ENCODE peak calls at places on chromosomes 1 and 21, in seven cellular contexts. K is NB4, H is colonic mucosa, D is lower leg skin, V is upper lobe of right lung, R is omental fat pad, A is astrocyte. O is an unnamed sample.
A peak's percentile ranks its signal among the peaks of the same experiment; 100 is the strongest.

GRCh38 chr1:99180915-99181314 is 83.4 kb upstream of the PLPPR4 start:
- DNase-seq in K (no peak), H (no peak), D (no peak), V (no peak), R (no peak), A (no peak), O (no peak)

GRCh38 chr1:31830065-31830464 is 14.2 kb upstream of the SPOCD1 start:
- DNase-seq in K (no peak), H (no peak), D (no peak), V (no peak), R (no peak), A (no peak), O (no peak)

GRCh38 chr1:233368106-233368783 is 40.7 kb downstream of the MAP3K21 start:
- DNase-seq in K (no peak), H (no peak), D (no peak), V (no peak), R (no peak), A (peak; percentile 39), O (no peak)

GRCh38 chr21:39489380-39489924 is 37.7 kb downstream of the SH3BGR start:
- DNase-seq in K (peak; percentile 7), H (no peak), D (no peak), V (no peak), R (no peak), A (no peak), O (no peak)

GRCh38 chr1:21574464-21575151 is 65.4 kb downstream of the ALPL start:
- DNase-seq in K (no peak), H (no peak), D (no peak), V (no peak), R (no peak), A (no peak), O (peak; percentile 54)

GRCh38 chr21:37670883-37671282 is 245.4 kb downstream of the KCNJ6 start:
- DNase-seq in K (no peak), H (no peak), D (no peak), V (no peak), R (no peak), A (peak; percentile 41), O (no peak)

GRCh38 chr21:42102516-42102915 is 31.4 kb downstream of the UMODL1 start:
- DNase-seq in K (no peak), H (no peak), D (no peak), V (no peak), R (no peak), A (no peak), O (no peak)

GRCh38 chr1:27979151-27979858 is 19.5 kb downstream of the XKR8 start:
- DNase-seq in K (peak; percentile 75), H (no peak), D (no peak), V (no peak), R (no peak), A (peak; percentile 53), O (no peak)

GRCh38 chr1:232059726-232060360 is 433.3 kb downstream of the DISC1 start:
- DNase-seq in K (no peak), H (no peak), D (no peak), V (no peak), R (no peak), A (no peak), O (no peak)

GRCh38 chr1:207990455-207990854 is 79.5 kb upstream of the CD34 start:
- DNase-seq in K (no peak), H (peak; percentile 3), D (no peak), V (no peak), R (no peak), A (no peak), O (no peak)

GRCh38 chr1:12454406-12455391 is 163.3 kb downstream of the DHRS3 start:
- DNase-seq in K (no peak), H (no peak), D (peak; percentile 81), V (no peak), R (no peak), A (peak; percentile 94), O (no peak)

GRCh38 chr1:245085508-245086095 is 69.2 kb upstream of the KIF26B start:
- DNase-seq in K (no peak), H (no peak), D (no peak), V (no peak), R (no peak), A (peak; percentile 98), O (no peak)

GRCh38 chr21:37767984-37768383 is 148.3 kb downstream of the KCNJ6 start:
- DNase-seq in K (no peak), H (no peak), D (no peak), V (no peak), R (no peak), A (peak; percentile 12), O (no peak)

GRCh38 chr1:17587693-17588047 is 48.2 kb downstream of the ARHGEF10L start:
- DNase-seq in K (no peak), H (no peak), D (no peak), V (no peak), R (no peak), A (peak; percentile 69), O (no peak)

GRCh38 chr21:36639769-36640168 is 59.1 kb upstream of the SIM2 start:
- DNase-seq in K (no peak), H (no peak), D (no peak), V (no peak), R (no peak), A (no peak), O (no peak)

GRCh38 chr21:36642777-36643176 is 56.1 kb upstream of the SIM2 start:
- DNase-seq in K (no peak), H (no peak), D (no peak), V (no peak), R (no peak), A (no peak), O (no peak)

GRCh38 chr21:36641346-36641745 is 57.6 kb upstream of the SIM2 start:
- DNase-seq in K (no peak), H (no peak), D (no peak), V (no peak), R (no peak), A (no peak), O (no peak)

GRCh38 chr21:36641886-36642285 is 57.0 kb upstream of the SIM2 start:
- DNase-seq in K (no peak), H (no peak), D (no peak), V (no peak), R (no peak), A (no peak), O (no peak)

DNA sequence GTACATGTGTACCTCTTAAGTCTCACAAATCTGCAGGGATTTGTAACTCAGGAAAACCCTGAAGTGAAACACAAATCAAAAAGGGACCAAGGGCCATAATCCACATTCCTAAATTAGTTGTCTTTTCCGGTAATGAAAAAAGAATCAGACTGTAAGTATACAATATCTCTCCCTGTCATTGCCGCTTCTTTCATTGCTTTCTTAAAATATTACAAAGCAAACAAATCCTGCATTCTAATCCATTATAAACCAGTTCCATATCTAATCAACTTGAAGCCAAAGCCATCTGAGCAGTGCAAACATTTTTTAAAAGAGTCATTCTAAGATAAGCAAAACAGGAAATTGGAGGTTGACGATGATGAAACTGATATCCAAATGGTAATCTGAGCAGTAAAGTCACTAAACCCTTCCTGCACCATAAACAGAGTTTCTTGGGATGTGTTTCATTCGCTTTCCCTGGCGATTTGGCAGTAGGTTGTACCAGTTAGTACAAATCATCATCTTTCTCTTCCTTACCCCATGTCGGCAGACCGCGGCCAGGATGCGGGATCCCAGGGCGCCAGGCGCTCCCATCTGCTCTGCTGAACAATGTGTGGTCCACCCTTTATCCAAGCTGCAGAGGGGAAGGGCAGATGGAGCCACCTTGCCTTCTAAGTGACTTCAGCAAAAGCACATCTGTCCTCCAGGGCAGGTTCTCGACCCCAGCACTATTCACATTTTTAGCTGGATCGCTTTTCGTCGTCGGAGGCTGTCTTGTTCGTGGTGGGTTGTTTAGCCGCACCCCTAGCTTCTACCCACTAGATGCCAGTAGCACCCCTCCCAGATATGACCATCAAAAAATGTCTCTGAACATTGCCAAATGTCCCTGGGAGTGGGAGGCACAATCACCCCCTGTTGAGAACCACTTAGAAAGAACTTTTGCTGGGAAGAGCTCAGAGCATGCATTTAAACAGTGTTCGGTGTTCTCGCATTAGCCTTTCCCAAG is 58.4 kb upstream of the SIM2 start:
- DNase-seq in K (peak; percentile 28), H (no peak), D (no peak), V (no peak), R (no peak), A (peak; percentile 22), O (no peak)
- TF ChIP-seq CTCF in K (peak; percentile 13), H (no peak), D (no peak), V (no peak), R (no peak), A (no peak), O (no peak)

GRCh38 chr1:164638506-164639202 is 79.7 kb downstream of the PBX1 start:
- DNase-seq in K (no peak), H (no peak), D (no peak), V (no peak), R (no peak), A (no peak), O (no peak)
- TF ChIP-seq CTCF in K (no peak), H (no peak), D (no peak), V (no peak), R (no peak), A (no peak), O (no peak)

DNA sequence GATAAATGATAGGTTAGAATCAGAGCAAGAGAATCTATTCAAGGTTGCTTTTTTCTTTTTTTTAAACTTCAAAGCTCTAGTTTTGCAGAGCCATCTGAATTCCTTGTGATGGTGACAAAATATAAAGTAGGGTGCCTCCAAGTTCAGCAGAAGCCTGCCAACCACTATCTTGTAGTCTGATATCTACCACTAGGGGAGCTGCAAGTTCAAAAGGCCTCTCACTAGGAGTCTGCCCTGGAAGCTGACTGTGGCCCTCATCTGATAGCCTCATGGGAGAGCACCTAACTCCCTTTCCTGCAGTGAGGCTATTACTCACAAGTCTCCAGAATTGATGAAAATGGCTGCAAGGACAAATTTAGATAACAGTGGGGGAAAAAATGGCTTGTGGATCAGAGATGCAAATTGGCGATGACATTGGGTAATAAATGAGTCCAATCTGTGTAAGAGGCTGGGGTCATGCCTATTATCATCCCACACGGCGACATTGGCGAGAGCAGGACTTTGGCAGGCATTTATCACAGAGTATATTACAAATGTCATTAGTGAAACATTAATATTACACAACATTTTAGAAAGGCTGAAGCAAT is 10.7 kb upstream of the ZP4 start:
- DNase-seq in K (peak; percentile 27), H (no peak), D (no peak), V (no peak), R (no peak), A (peak; percentile 25), O (no peak)
- TF ChIP-seq CTCF in K (peak; percentile 40), H (no peak), D (no peak), V (peak; percentile 36), R (no peak), A (peak; percentile 33), O (peak; percentile 59)

GRCh38 chr1:26234644-26235384 is 814 bp downstream of the CEP85 start:
- DNase-seq in K (peak; percentile 56), H (peak; percentile 52), D (no peak), V (no peak), R (no peak), A (peak; percentile 27), O (no peak)
- TF ChIP-seq CTCF in K (no peak), H (no peak), D (no peak), V (no peak), R (no peak), A (no peak), O (no peak)

GRCh38 chr1:228922722-228923376 is 187.6 kb downstream of the RHOU start:
- DNase-seq in K (no peak), H (no peak), D (no peak), V (no peak), R (no peak), A (no peak), O (no peak)
- TF ChIP-seq CTCF in K (no peak), H (no peak), D (no peak), V (no peak), R (no peak), A (no peak), O (no peak)